ENCODE peak calls at places on chromosomes 5 and 9, in ten cellular contexts. W, F, B, H, I, Y, E, L, R and O are unnamed samples.

GRCh38 chr5:173855162-173855994 is 32.8 kb upstream of the CPEB4 start:
- DNase-seq in W (no peak), F (no peak), B (no peak), H (no peak), I (no peak), Y (no peak), E (no peak), L (no peak), R (no peak), O (no peak)

GRCh38 chr5:138305797-138306196 is 25.8 kb downstream of the CDC25C start:
- DNase-seq in W (no peak), F (no peak), B (no peak), H (no peak), I (no peak), Y (no peak), E (no peak), L (peak), R (no peak), O (no peak)

GRCh38 chr9:127869310-127870152 is 7.9 kb downstream of the AK1 start:
- DNase-seq in W (peak), F (peak), B (peak), H (peak), I (peak), Y (peak), E (no peak), L (peak), R (peak), O (peak)

GRCh38 chr9:132572921-132573320 is 9.5 kb upstream of the BARHL1 start:
- DNase-seq in W (no peak), F (peak), B (no peak), H (no peak), I (no peak), Y (no peak), E (no peak), L (no peak), R (peak), O (no peak)

GRCh38 chr5:346229-346935 is 24.9 kb downstream of the AHRR start:
- DNase-seq in W (no peak), F (no peak), B (no peak), H (no peak), I (no peak), Y (no peak), E (no peak), L (peak), R (no peak), O (no peak)

GRCh38 chr5:82054004-82054710 is 82.3 kb downstream of the ATG10 start:
- DNase-seq in W (no peak), F (no peak), B (no peak), H (no peak), I (no peak), Y (no peak), E (no peak), L (no peak), R (no peak), O (no peak)

GRCh38 chr9:128415222-128415621 is 5.4 kb upstream of the CERCAM start:
- DNase-seq in W (no peak), F (no peak), B (no peak), H (no peak), I (peak), Y (no peak), E (no peak), L (no peak), R (no peak), O (no peak)

GRCh38 chr9:88796947-88797346 is 194.3 kb upstream of the S1PR3 start:
- DNase-seq in W (no peak), F (no peak), B (no peak), H (no peak), I (no peak), Y (no peak), E (no peak), L (no peak), R (no peak), O (no peak)

GRCh38 chr9:37146372-37146771 is 26.0 kb downstream of the ZCCHC7 start:
- DNase-seq in W (no peak), F (no peak), B (no peak), H (no peak), I (no peak), Y (no peak), E (no peak), L (no peak), R (no peak), O (no peak)

GRCh38 chr5:77463905-77464304 is 28.2 kb downstream of the WDR41 start:
- DNase-seq in W (no peak), F (peak), B (no peak), H (no peak), I (no peak), Y (no peak), E (no peak), L (no peak), R (no peak), O (no peak)

GRCh38 chr9:87567566-87567965 is 69.9 kb downstream of the DAPK1 start:
- DNase-seq in W (no peak), F (peak), B (no peak), H (no peak), I (no peak), Y (peak), E (no peak), L (no peak), R (peak), O (no peak)

GRCh38 chr5:109805472-109805871 is 115.7 kb downstream of the MAN2A1 start:
- DNase-seq in W (no peak), F (no peak), B (no peak), H (no peak), I (no peak), Y (no peak), E (no peak), L (no peak), R (peak), O (no peak)

GRCh38 chr5:1502046-1502736 is 21.6 kb downstream of the LPCAT1 start:
- DNase-seq in W (no peak), F (no peak), B (no peak), H (no peak), I (peak), Y (no peak), E (no peak), L (peak), R (no peak), O (no peak)

GRCh38 chr5:22850981-22851380 is 2.2 kb downstream of the CDH12 start:
- DNase-seq in W (no peak), F (no peak), B (no peak), H (no peak), I (no peak), Y (no peak), E (no peak), L (no peak), R (no peak), O (no peak)

GRCh38 chr9:89462817-89463216 is 35.1 kb downstream of the SEMA4D start:
- DNase-seq in W (no peak), F (no peak), B (no peak), H (no peak), I (no peak), Y (no peak), E (no peak), L (no peak), R (no peak), O (no peak)

GRCh38 chr5:176890455-176891330 is 8.5 kb downstream of the HK3 start:
- DNase-seq in W (peak), F (no peak), B (no peak), H (no peak), I (no peak), Y (peak), E (no peak), L (no peak), R (no peak), O (no peak)

GRCh38 chr9:36187414-36187813 is 3.3 kb upstream of the CLTA start:
- DNase-seq in W (no peak), F (peak), B (no peak), H (no peak), I (no peak), Y (no peak), E (peak), L (no peak), R (no peak), O (no peak)

GRCh38 chr5:151720195-151720594 is 33.5 kb upstream of the SPARC start:
- DNase-seq in W (no peak), F (no peak), B (no peak), H (no peak), I (no peak), Y (no peak), E (no peak), L (no peak), R (no peak), O (no peak)

GRCh38 chr9:129321511-129322021 is 143.5 kb upstream of the IER5L start:
- DNase-seq in W (no peak), F (no peak), B (no peak), H (no peak), I (no peak), Y (no peak), E (no peak), L (peak), R (no peak), O (no peak)

GRCh38 chr5:111855356-111855755 is 98.4 kb upstream of the NREP start:
- DNase-seq in W (no peak), F (no peak), B (no peak), H (no peak), I (no peak), Y (no peak), E (no peak), L (no peak), R (no peak), O (no peak)

GRCh38 chr9:122075135-122076030 is 17.7 kb downstream of the TTLL11 start:
- DNase-seq in W (no peak), F (no peak), B (no peak), H (no peak), I (no peak), Y (no peak), E (no peak), L (peak), R (no peak), O (no peak)

GRCh38 chr9:94554439-94555331 is at the start of gene PCAT7:
- DNase-seq in W (no peak), F (peak), B (peak), H (peak), I (peak), Y (peak), E (no peak), L (no peak), R (peak), O (peak)
- TF ChIP-seq CTCF in W (no peak), F (peak), B (peak), H (peak), I (peak), Y (peak), E (peak), L (peak), R (peak), O (peak)

DNA sequence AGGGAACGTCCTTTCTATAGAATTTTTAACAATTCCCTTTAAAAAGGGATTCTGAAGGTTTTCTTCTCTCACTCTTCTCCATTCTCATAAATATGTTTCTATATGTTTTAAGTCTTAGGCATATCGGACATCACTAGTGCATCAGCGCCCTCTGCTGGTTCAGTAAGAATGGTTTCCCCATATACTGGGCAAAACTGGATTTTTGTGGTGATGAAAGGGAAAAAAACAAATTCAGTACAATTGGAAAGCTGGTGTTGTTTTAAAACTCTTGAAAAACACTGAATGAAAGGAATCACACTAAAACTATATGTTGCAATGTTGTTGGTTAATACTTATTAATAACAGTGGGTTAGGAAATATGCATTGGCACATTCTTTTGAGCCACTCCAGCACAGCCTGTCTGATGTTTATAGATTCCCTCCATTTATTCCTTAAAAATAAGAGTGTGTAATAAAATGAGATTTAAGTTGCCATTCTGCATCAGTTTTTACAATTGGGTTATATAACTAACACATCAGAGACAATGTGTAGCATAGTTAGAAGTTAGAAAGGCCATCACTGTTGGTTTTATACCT is 15.8 kb downstream of the CWC27 start:
- DNase-seq in W (peak), F (peak), B (peak), H (peak), I (peak), Y (peak), E (peak), L (peak), R (peak), O (peak)
- TF ChIP-seq CTCF in W (peak), F (peak), B (peak), H (peak), I (peak), Y (peak), E (peak), L (peak), R (peak), O (peak)

GRCh38 chr5:13814293-13814692 is 130.2 kb downstream of the DNAH5 start:
- DNase-seq in W (no peak), F (no peak), B (no peak), H (no peak), I (no peak), Y (no peak), E (no peak), L (no peak), R (no peak), O (no peak)

GRCh38 chr5:13809921-13810320 is 134.6 kb downstream of the DNAH5 start:
- DNase-seq in W (no peak), F (no peak), B (no peak), H (no peak), I (no peak), Y (no peak), E (no peak), L (no peak), R (peak), O (no peak)
- TF ChIP-seq CTCF in W (no peak), F (no peak), B (no peak), H (no peak), I (no peak), Y (no peak), E (no peak), L (no peak), R (no peak), O (no peak)

DNA sequence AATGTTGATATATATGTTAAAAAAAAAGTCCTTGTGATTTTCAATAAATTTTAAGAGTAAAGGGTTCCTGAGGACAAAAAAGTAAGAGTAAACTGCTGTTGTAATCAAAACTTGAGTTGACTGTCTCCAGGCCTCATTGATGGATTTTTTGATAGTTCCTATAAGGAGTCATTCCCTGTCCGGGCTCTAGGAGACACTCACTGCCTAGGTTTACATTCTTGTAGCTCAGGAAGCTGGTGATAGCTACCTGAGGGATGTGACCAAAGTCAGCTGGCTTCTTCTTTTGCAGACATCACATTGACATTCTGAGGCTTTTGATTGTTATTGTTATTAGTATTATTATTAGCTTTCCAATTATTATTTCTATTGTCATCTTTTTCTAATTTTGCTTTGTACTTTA is 116.5 kb upstream of the FBXL7 start:
- DNase-seq in W (no peak), F (peak), B (no peak), H (no peak), I (no peak), Y (no peak), E (no peak), L (no peak), R (no peak), O (no peak)
- TF ChIP-seq CTCF in W (peak), F (peak), B (no peak), H (no peak), I (peak), Y (peak), E (peak), L (peak), R (no peak), O (peak)

GRCh38 chr5:115816226-115817042 is at the start of gene CDO1:
- DNase-seq in W (peak), F (peak), B (peak), H (no peak), I (no peak), Y (peak), E (no peak), L (peak), R (no peak), O (peak)
- TF ChIP-seq CTCF in W (no peak), F (no peak), B (no peak), H (no peak), I (no peak), Y (no peak), E (no peak), L (no peak), R (no peak), O (no peak)

DNA sequence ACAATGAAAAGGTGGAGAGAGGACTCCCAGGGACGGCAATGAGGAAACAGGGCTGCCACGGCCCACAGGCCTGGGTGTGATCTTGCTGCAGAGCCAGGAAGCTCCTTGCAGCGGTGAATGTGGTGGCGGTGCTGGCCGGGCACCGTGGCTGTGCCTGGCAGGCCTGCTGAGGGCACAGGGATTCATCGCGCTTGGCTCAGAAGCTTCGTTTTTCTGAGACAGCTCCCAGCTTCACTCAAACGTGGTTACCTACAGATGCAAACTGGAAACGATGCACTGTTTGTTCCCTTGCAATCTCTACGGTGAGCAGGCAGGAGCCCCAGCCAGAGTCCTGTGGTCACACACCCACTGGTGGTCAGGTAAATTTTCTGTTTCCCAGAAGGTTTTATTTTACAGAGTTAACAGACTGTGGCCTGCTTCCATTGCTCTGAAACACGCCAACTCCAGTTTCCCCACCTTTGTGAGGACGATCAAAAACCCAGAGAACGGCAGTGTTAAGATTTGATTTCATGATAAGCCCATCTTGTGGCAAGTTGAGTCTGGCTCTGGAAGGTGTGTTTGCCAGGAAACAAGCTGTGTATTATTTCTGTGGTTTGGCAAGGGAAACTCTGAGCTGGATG is 183.9 kb downstream of the AUH start:
- DNase-seq in W (peak), F (no peak), B (no peak), H (no peak), I (no peak), Y (peak), E (no peak), L (peak), R (no peak), O (no peak)
- TF ChIP-seq CTCF in W (no peak), F (no peak), B (no peak), H (no peak), I (no peak), Y (no peak), E (no peak), L (no peak), R (no peak), O (no peak)

DNA sequence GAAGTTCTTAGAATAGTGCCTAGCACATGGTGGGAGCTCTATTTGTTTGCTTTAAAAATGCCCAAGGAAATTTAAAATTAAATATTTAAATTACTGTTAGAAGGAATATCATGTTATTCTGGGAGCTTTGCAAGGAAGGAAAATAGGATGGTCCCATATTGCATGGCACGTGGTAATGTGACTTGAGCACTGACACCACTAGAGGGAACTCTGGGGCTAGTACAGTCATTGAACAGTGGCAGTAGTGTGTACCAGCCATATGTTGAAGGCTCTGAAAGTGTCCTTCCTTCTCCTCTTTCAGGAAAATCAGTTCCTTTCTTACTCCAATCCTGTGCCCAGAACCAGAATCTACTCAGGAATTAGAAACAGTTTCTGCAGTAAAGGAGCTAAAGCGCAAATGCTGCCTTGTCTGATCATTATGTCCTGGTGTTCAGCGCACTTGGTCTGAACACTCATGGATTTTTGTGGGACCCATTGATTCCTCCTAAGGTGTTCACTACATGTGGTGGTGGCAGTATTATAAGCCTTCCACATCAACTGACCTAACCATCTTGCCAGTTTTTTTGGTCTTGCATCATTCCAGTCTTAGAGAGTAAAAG is 54.1 kb downstream of the GDA start:
- DNase-seq in W (no peak), F (peak), B (peak), H (peak), I (peak), Y (no peak), E (peak), L (no peak), R (peak), O (peak)
- TF ChIP-seq CTCF in W (peak), F (peak), B (no peak), H (peak), I (peak), Y (peak), E (peak), L (peak), R (peak), O (peak)

GRCh38 chr5:148352696-148353095 is 17.3 kb downstream of the SPINK9 start:
- DNase-seq in W (no peak), F (no peak), B (no peak), H (no peak), I (no peak), Y (no peak), E (no peak), L (no peak), R (no peak), O (no peak)

GRCh38 chr5:148347706-148348105 is 12.3 kb downstream of the SPINK9 start:
- DNase-seq in W (no peak), F (no peak), B (no peak), H (no peak), I (no peak), Y (no peak), E (no peak), L (no peak), R (no peak), O (no peak)

GRCh38 chr5:148353634-148354033 is 18.3 kb downstream of the SPINK9 start:
- DNase-seq in W (no peak), F (no peak), B (no peak), H (no peak), I (no peak), Y (no peak), E (no peak), L (no peak), R (no peak), O (no peak)
- TF ChIP-seq CTCF in W (no peak), F (no peak), B (no peak), H (no peak), I (no peak), Y (no peak), E (no peak), L (no peak), R (no peak), O (no peak)

GRCh38 chr9:33677961-33678360 is 117.4 kb upstream of the PRSS3 start:
- DNase-seq in W (no peak), F (no peak), B (no peak), H (no peak), I (no peak), Y (no peak), E (no peak), L (no peak), R (no peak), O (no peak)

GRCh38 chr9:33677506-33677809 is 117.9 kb upstream of the PRSS3 start:
- DNase-seq in W (no peak), F (no peak), B (no peak), H (no peak), I (no peak), Y (no peak), E (no peak), L (no peak), R (no peak), O (no peak)

GRCh38 chr9:33686942-33687341 is 108.4 kb upstream of the PRSS3 start:
- DNase-seq in W (no peak), F (no peak), B (no peak), H (no peak), I (no peak), Y (no peak), E (no peak), L (no peak), R (no peak), O (no peak)

GRCh38 chr9:33687779-33688178 is 107.6 kb upstream of the PRSS3 start:
- DNase-seq in W (no peak), F (peak), B (no peak), H (no peak), I (peak), Y (no peak), E (no peak), L (no peak), R (peak), O (no peak)

DNA sequence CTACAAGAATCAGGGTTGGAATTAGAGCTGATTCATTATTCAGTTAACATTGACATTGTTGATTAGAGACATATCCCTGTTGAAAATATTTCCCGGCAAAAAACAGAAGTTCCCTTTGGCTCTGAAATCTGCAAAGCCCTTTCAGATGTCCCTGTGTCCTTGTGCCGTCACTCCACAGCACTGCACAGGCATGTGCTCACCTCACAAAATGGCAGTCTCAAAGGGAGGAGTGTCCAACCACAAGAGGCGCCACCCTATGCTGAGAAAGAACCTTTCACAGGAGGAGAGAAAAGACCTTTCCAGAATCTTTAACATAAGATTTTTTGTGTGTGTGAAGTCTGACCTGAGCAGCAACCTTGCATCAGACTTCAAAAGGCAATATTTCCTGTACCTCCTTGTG is 112.8 kb upstream of the PRSS3 start:
- DNase-seq in W (no peak), F (no peak), B (no peak), H (no peak), I (no peak), Y (no peak), E (no peak), L (no peak), R (no peak), O (no peak)
- TF ChIP-seq CTCF in W (no peak), F (no peak), B (no peak), H (no peak), I (no peak), Y (no peak), E (no peak), L (no peak), R (no peak), O (no peak)